ENCODE peak calls at places on chromosomes 11 and 22, in four cellular contexts. One of them, this sample, is unnamed.

GRCh38 chr11:80958414-80958813 is 1517.6 kb upstream of the TENM4 start:
- DNase-seq in psoas muscle: no peak
- DNase-seq in HEK293T: no peak
- DNase-seq in lung microvascular endothelial cell: no peak
- DNase-seq in this sample: no peak

GRCh38 chr22:42993651-42994275 is 21.2 kb downstream of the PACSIN2 start:
- DNase-seq in psoas muscle: no peak
- DNase-seq in HEK293T: no peak
- DNase-seq in lung microvascular endothelial cell: no peak
- DNase-seq in this sample: no peak

GRCh38 chr11:14230407-14230806 is 128.6 kb downstream of the RRAS2 start:
- DNase-seq in psoas muscle: no peak
- DNase-seq in HEK293T: no peak
- DNase-seq in lung microvascular endothelial cell: no peak
- DNase-seq in this sample: no peak

GRCh38 chr22:31876156-31877035 is 67.9 kb upstream of the YWHAH start:
- DNase-seq in psoas muscle: no peak
- DNase-seq in HEK293T: no peak
- DNase-seq in lung microvascular endothelial cell: no peak
- DNase-seq in this sample: no peak

GRCh38 chr22:27435839-27436581 is 365.5 kb downstream of the MN1 start:
- DNase-seq in psoas muscle: peak; percentile 68
- DNase-seq in HEK293T: no peak
- DNase-seq in lung microvascular endothelial cell: peak; percentile 53
- DNase-seq in this sample: peak; percentile 38

GRCh38 chr11:74321487-74322188 is 10.2 kb upstream of the P4HA3 start:
- DNase-seq in psoas muscle: no peak
- DNase-seq in HEK293T: peak; percentile 27
- DNase-seq in lung microvascular endothelial cell: peak; percentile 97
- DNase-seq in this sample: peak; percentile 47

GRCh38 chr11:4626207-4627105 is 10.8 kb upstream of the OR51D1 start:
- DNase-seq in psoas muscle: no peak
- DNase-seq in HEK293T: peak; percentile 42
- DNase-seq in lung microvascular endothelial cell: peak; percentile 73
- DNase-seq in this sample: peak; percentile 50

GRCh38 chr22:44380716-44381500 is 68.2 kb upstream of the SHISAL1 start:
- DNase-seq in psoas muscle: peak; percentile 48
- DNase-seq in HEK293T: no peak
- DNase-seq in lung microvascular endothelial cell: no peak
- DNase-seq in this sample: no peak

GRCh38 chr11:1924646-1925372 is 5.3 kb downstream of the TNNT3 start:
- DNase-seq in psoas muscle: peak; percentile 52
- DNase-seq in HEK293T: no peak
- DNase-seq in lung microvascular endothelial cell: no peak
- DNase-seq in this sample: peak; percentile 13

GRCh38 chr11:129021295-129021694 is 78.6 kb upstream of the TP53AIP1 start:
- DNase-seq in psoas muscle: no peak
- DNase-seq in HEK293T: no peak
- DNase-seq in lung microvascular endothelial cell: no peak
- DNase-seq in this sample: no peak

GRCh38 chr22:42910221-42910942 is 53.3 kb upstream of the ARFGAP3 start:
- DNase-seq in psoas muscle: peak; percentile 90
- DNase-seq in HEK293T: no peak
- DNase-seq in lung microvascular endothelial cell: no peak
- DNase-seq in this sample: no peak

GRCh38 chr11:67252831-67253239 is 13.4 kb upstream of the GRK2 start:
- DNase-seq in psoas muscle: peak; percentile 64
- DNase-seq in HEK293T: no peak
- DNase-seq in lung microvascular endothelial cell: peak; percentile 81
- DNase-seq in this sample: peak; percentile 49

GRCh38 chr11:78049348-78049747 is 14.3 kb upstream of the THRSP start:
- DNase-seq in psoas muscle: no peak
- DNase-seq in HEK293T: no peak
- DNase-seq in lung microvascular endothelial cell: no peak
- DNase-seq in this sample: no peak

GRCh38 chr22:44204937-44205712 is 24.4 kb downstream of the PARVG start:
- DNase-seq in psoas muscle: no peak
- DNase-seq in HEK293T: no peak
- DNase-seq in lung microvascular endothelial cell: no peak
- DNase-seq in this sample: no peak

GRCh38 chr22:20238567-20239062 is 29.5 kb downstream of the RTN4R start:
- DNase-seq in psoas muscle: peak; percentile 67
- DNase-seq in HEK293T: peak; percentile 89
- DNase-seq in lung microvascular endothelial cell: peak; percentile 30
- DNase-seq in this sample: peak; percentile 97

GRCh38 chr22:47547239-47547661 is 784.8 kb downstream of the TBC1D22A start:
- DNase-seq in psoas muscle: no peak
- DNase-seq in HEK293T: no peak
- DNase-seq in lung microvascular endothelial cell: no peak
- DNase-seq in this sample: no peak

GRCh38 chr22:18091916-18092526 is 14.2 kb downstream of the PEX26 start:
- DNase-seq in psoas muscle: peak; percentile 82
- DNase-seq in HEK293T: no peak
- DNase-seq in lung microvascular endothelial cell: peak; percentile 80
- DNase-seq in this sample: no peak

GRCh38 chr11:22703040-22703439 is 36.6 kb downstream of the GAS2 start:
- DNase-seq in psoas muscle: no peak
- DNase-seq in HEK293T: peak; percentile 39
- DNase-seq in lung microvascular endothelial cell: peak; percentile 85
- DNase-seq in this sample: peak; percentile 32

GRCh38 chr11:92083123-92083522 is 141.5 kb upstream of the FAT3 start:
- DNase-seq in psoas muscle: no peak
- DNase-seq in HEK293T: no peak
- DNase-seq in lung microvascular endothelial cell: no peak
- DNase-seq in this sample: no peak

GRCh38 chr11:74479340-74480123 is 12.2 kb upstream of the KCNE3 start:
- DNase-seq in psoas muscle: no peak
- DNase-seq in HEK293T: no peak
- DNase-seq in lung microvascular endothelial cell: no peak
- DNase-seq in this sample: no peak

GRCh38 chr22:49604732-49605302 is 222.9 kb downstream of the BRD1 start:
- DNase-seq in psoas muscle: no peak
- DNase-seq in HEK293T: no peak
- DNase-seq in lung microvascular endothelial cell: no peak
- DNase-seq in this sample: no peak

GRCh38 chr11:72753341-72754148 is 1.3 kb upstream of the ARAP1 start:
- DNase-seq in psoas muscle: peak; percentile 57
- DNase-seq in HEK293T: no peak
- DNase-seq in lung microvascular endothelial cell: no peak
- DNase-seq in this sample: no peak

GRCh38 chr22:20652130-20652529 is 121.8 kb upstream of the SERPIND1 start:
- DNase-seq in psoas muscle: no peak
- DNase-seq in HEK293T: no peak
- DNase-seq in lung microvascular endothelial cell: no peak
- DNase-seq in this sample: no peak

GRCh38 chr11:86812981-86813380 is 12.6 kb downstream of the PRSS23 start:
- DNase-seq in psoas muscle: no peak
- DNase-seq in HEK293T: no peak
- DNase-seq in lung microvascular endothelial cell: no peak
- DNase-seq in this sample: no peak

GRCh38 chr11:111571829-111572501 is 30.3 kb upstream of the SIK2 start:
- DNase-seq in psoas muscle: no peak
- DNase-seq in HEK293T: no peak
- DNase-seq in lung microvascular endothelial cell: no peak
- DNase-seq in this sample: no peak

GRCh38 chr11:14203392-14203791 is 155.6 kb downstream of the RRAS2 start:
- DNase-seq in psoas muscle: no peak
- DNase-seq in HEK293T: no peak
- DNase-seq in lung microvascular endothelial cell: no peak
- DNase-seq in this sample: no peak

GRCh38 chr22:35648066-35649025 is at the start of gene APOL6:
- DNase-seq in psoas muscle: peak; percentile 58
- DNase-seq in HEK293T: no peak
- DNase-seq in lung microvascular endothelial cell: peak; percentile 79
- DNase-seq in this sample: no peak

GRCh38 chr22:30007361-30007760 is 72.9 kb upstream of the HORMAD2 start:
- DNase-seq in psoas muscle: no peak
- DNase-seq in HEK293T: no peak
- DNase-seq in lung microvascular endothelial cell: no peak
- DNase-seq in this sample: no peak

GRCh38 chr11:74459584-74459983 is 7.8 kb downstream of the KCNE3 start:
- DNase-seq in psoas muscle: no peak
- DNase-seq in HEK293T: no peak
- DNase-seq in lung microvascular endothelial cell: no peak
- DNase-seq in this sample: no peak

GRCh38 chr11:19508166-19508565 is 204.5 kb upstream of the NAV2 start:
- DNase-seq in psoas muscle: no peak
- DNase-seq in HEK293T: no peak
- DNase-seq in lung microvascular endothelial cell: peak; percentile 31
- DNase-seq in this sample: peak; percentile 35

GRCh38 chr11:69304686-69305085 is 10.7 kb downstream of the MYEOV start:
- DNase-seq in psoas muscle: no peak
- DNase-seq in HEK293T: no peak
- DNase-seq in lung microvascular endothelial cell: no peak
- DNase-seq in this sample: no peak

GRCh38 chr11:94504689-94505293 is 7.5 kb upstream of the C11orf97 start:
- DNase-seq in psoas muscle: no peak
- DNase-seq in HEK293T: peak; percentile 40
- DNase-seq in lung microvascular endothelial cell: peak; percentile 70
- DNase-seq in this sample: peak; percentile 34

GRCh38 chr11:15829312-15829711 is 527.0 kb downstream of the SOX6 start:
- DNase-seq in psoas muscle: no peak
- DNase-seq in HEK293T: no peak
- DNase-seq in lung microvascular endothelial cell: peak; percentile 33
- DNase-seq in this sample: no peak

GRCh38 chr22:21873619-21874018 is 6.2 kb upstream of the MAPK1 start:
- DNase-seq in psoas muscle: no peak
- DNase-seq in HEK293T: no peak
- DNase-seq in lung microvascular endothelial cell: no peak
- DNase-seq in this sample: no peak

GRCh38 chr11:69682681-69683326 is 7.7 kb upstream of the LTO1 start:
- DNase-seq in psoas muscle: no peak
- DNase-seq in HEK293T: no peak
- DNase-seq in lung microvascular endothelial cell: no peak
- DNase-seq in this sample: no peak

GRCh38 chr11:72972541-72973128 is 158.4 kb downstream of the ATG16L2 start:
- DNase-seq in psoas muscle: no peak
- DNase-seq in HEK293T: no peak
- DNase-seq in lung microvascular endothelial cell: no peak
- DNase-seq in this sample: no peak

GRCh38 chr11:47986742-47987141 is 6.4 kb downstream of the PTPRJ start:
- DNase-seq in psoas muscle: no peak
- DNase-seq in HEK293T: no peak
- DNase-seq in lung microvascular endothelial cell: no peak
- DNase-seq in this sample: no peak

GRCh38 chr11:28819741-28820140 is 711.6 kb downstream of the METTL15 start:
- DNase-seq in psoas muscle: no peak
- DNase-seq in HEK293T: no peak
- DNase-seq in lung microvascular endothelial cell: no peak
- DNase-seq in this sample: no peak

This sample was measured in iPS-NIHi11.